ENCODE peak calls at places on chromosomes 4 and X, in seven cellular contexts. E is iris pigment epithelial cell, P is ACHN, Y is pancreas, H is AG09309, W is aorta, G is K562. C is an unnamed sample.

GRCh38 chr4:98716796-98717195 is 58.4 kb upstream of the TSPAN5 start:
- DNase-seq in Y (no peak), W (no peak), E (no peak), G (no peak), H (no peak), P (no peak), C (no peak)

GRCh38 chrX:13028871-13029336 is 15.5 kb downstream of the FAM9C start:
- DNase-seq in G (no peak), E (no peak), H (no peak), W (no peak), Y (no peak), P (no peak), C (peak; percentile 49)

GRCh38 chr4:121651597-121651996 is 45.2 kb downstream of the ANXA5 start:
- DNase-seq in H (no peak), G (no peak), P (no peak), E (no peak), W (no peak), Y (no peak), C (no peak)

GRCh38 chrX:24259544-24260240 is 54.2 kb downstream of the SUPT20HL2 start:
- DNase-seq in W (no peak), G (peak; percentile 38), P (peak; percentile 37), H (peak; percentile 52), E (peak; percentile 79), Y (no peak), C (peak; percentile 2)

GRCh38 chrX:21960569-21960968 is 20.1 kb downstream of the SMS start:
- DNase-seq in P (no peak), Y (no peak), W (no peak), H (no peak), G (peak; percentile 12), E (peak; percentile 47), C (no peak)

GRCh38 chrX:17359500-17359899 is 15.5 kb upstream of the NHS start:
- DNase-seq in H (no peak), W (no peak), P (no peak), E (no peak), Y (no peak), G (no peak), C (no peak)

GRCh38 chr4:142278171-142278570 is 567.9 kb downstream of the INPP4B start:
- DNase-seq in E (peak; percentile 27), H (no peak), P (no peak), W (no peak), G (no peak), Y (no peak), C (no peak)

GRCh38 chr4:176611351-176611750 is 181.4 kb downstream of the VEGFC start:
- DNase-seq in G (no peak), H (no peak), Y (no peak), W (no peak), E (peak; percentile 75), P (no peak), C (no peak)

GRCh38 chrX:3066555-3066954 is 25.3 kb downstream of the ARSF start:
- DNase-seq in Y (no peak), E (peak; percentile 13), H (no peak), W (no peak), P (no peak), G (no peak), C (no peak)

GRCh38 chrX:71911023-71911730 is 532 bp downstream of the NHSL2 start:
- DNase-seq in H (no peak), E (no peak), P (peak; percentile 3), W (peak; percentile 77), Y (peak; percentile 72), G (no peak), C (no peak)

GRCh38 chr4:136818811-136819210 is 713.5 kb downstream of the PCDH18 start:
- DNase-seq in E (peak; percentile 20), P (no peak), G (no peak), W (no peak), H (no peak), Y (no peak), C (no peak)

GRCh38 chr4:144562019-144562740 is 83.8 kb upstream of the HHIP start:
- DNase-seq in H (no peak), P (peak; percentile 18), Y (no peak), G (no peak), W (no peak), E (no peak), C (no peak)

GRCh38 chrX:130105226-130105625 is 5.1 kb downstream of the ELF4 start:
- DNase-seq in Y (no peak), W (no peak), H (no peak), E (peak; percentile 31), P (no peak), G (no peak), C (no peak)

GRCh38 chr4:122639181-122639580 is 18.3 kb upstream of the IL21 start:
- DNase-seq in W (no peak), E (no peak), P (no peak), H (no peak), Y (no peak), G (no peak), C (peak; percentile 30)

GRCh38 chr4:78776729-78777555 is 792 bp downstream of the BMP2K start:
- DNase-seq in E (peak; percentile 67), Y (peak; percentile 60), G (peak; percentile 45), W (no peak), P (peak; percentile 69), H (no peak), C (peak; percentile 46)

GRCh38 chr4:159018062-159018629 is 84.7 kb upstream of the RAPGEF2 start:
- DNase-seq in H (no peak), P (no peak), Y (no peak), W (no peak), E (no peak), G (peak; percentile 41), C (no peak)

GRCh38 chrX:97039363-97040029 is 155.8 kb downstream of the RPA4 start:
- DNase-seq in P (peak; percentile 4), H (no peak), Y (no peak), G (no peak), W (peak; percentile 51), E (peak; percentile 47), C (peak; percentile 6)

GRCh38 chr4:997375-998071 is 4.3 kb upstream of the SLC26A1 start:
- DNase-seq in E (no peak), W (no peak), Y (peak; percentile 74), H (no peak), P (peak; percentile 32), G (peak; percentile 86), C (no peak)

GRCh38 chr4:73976716-73977115 is 5.1 kb downstream of the PF4 start:
- DNase-seq in E (peak; percentile 63), G (no peak), H (no peak), P (no peak), Y (no peak), W (no peak), C (no peak)

GRCh38 chrX:44088755-44089154 is 115.6 kb upstream of the NDP start:
- DNase-seq in H (no peak), W (no peak), G (no peak), P (no peak), Y (no peak), E (no peak), C (no peak)

GRCh38 chrX:47873123-47873522 is 36.4 kb downstream of the ZNF81 start:
- DNase-seq in Y (no peak), E (no peak), H (no peak), P (no peak), W (no peak), G (no peak), C (no peak)

GRCh38 chr4:83074086-83074704 is 39.2 kb downstream of the COPS4 start:
- DNase-seq in E (peak; percentile 89), W (no peak), Y (no peak), H (peak; percentile 79), P (peak; percentile 67), G (peak; percentile 43), C (peak; percentile 74)

GRCh38 chr4:100497729-100498250 is 20.0 kb downstream of the EMCN start:
- DNase-seq in P (no peak), E (peak; percentile 26), G (no peak), Y (no peak), H (no peak), W (no peak), C (no peak)

GRCh38 chr4:166941629-166942028 is 292.7 kb downstream of the SPOCK3 start:
- DNase-seq in G (no peak), W (no peak), Y (no peak), H (no peak), E (peak; percentile 20), P (no peak), C (no peak)

GRCh38 chrX:23312136-23312535 is 22.5 kb upstream of the PTCHD1 start:
- DNase-seq in H (no peak), G (no peak), P (no peak), Y (no peak), W (no peak), E (no peak), C (no peak)

GRCh38 chr4:100367451-100367850 is 150.4 kb downstream of the EMCN start:
- DNase-seq in P (no peak), H (no peak), Y (no peak), E (peak; percentile 83), W (no peak), G (no peak), C (no peak)

GRCh38 chr4:27467351-27467750 is 606.7 kb downstream of the STIM2 start:
- DNase-seq in E (no peak), H (no peak), G (no peak), W (no peak), Y (no peak), P (no peak), C (no peak)

GRCh38 chr4:184444953-184445309 is 29.4 kb downstream of the IRF2 start:
- DNase-seq in E (no peak), P (no peak), H (no peak), G (no peak), W (no peak), Y (no peak), C (no peak)

C was measured in LoVo.